ENCODE peak calls at places on chromosomes 3 and 15, in ten cellular contexts. N is spleen, X is GM12892, W is breast epithelium, Z is transverse colon, V is sigmoid colon, F is HCT116, D is stomach, T is prostate gland, A is HepG2. M is an unnamed sample.

GRCh38 chr3:188947401-188947982 is 224.3 kb upstream of the TPRG1 start:
- DNase-seq in N (peak; percentile 79), X (no peak), W (peak; percentile 83), Z (peak; percentile 89), V (peak; percentile 95), F (peak; percentile 73), D (peak; percentile 90), T (peak; percentile 90), A (no peak), M (peak; percentile 96)

GRCh38 chr3:65605876-65606432 is 432.8 kb downstream of the MAGI1 start:
- DNase-seq in N (no peak), X (no peak), W (no peak), Z (no peak), V (no peak), F (no peak), D (no peak), T (no peak), A (no peak), M (no peak)

GRCh38 chr3:52527039-52527731 is 6.5 kb downstream of the NT5DC2 start:
- DNase-seq in N (peak; percentile 66), X (no peak), W (peak; percentile 50), Z (peak; percentile 7), V (peak; percentile 64), F (no peak), D (no peak), T (no peak), A (no peak), M (peak; percentile 61)

GRCh38 chr3:119643528-119643927 is 16.9 kb downstream of the POPDC2 start:
- DNase-seq in N (no peak), X (no peak), W (no peak), Z (no peak), V (no peak), F (peak; percentile 41), D (no peak), T (no peak), A (no peak), M (no peak)

GRCh38 chr3:33645060-33645841 is 72.8 kb downstream of the CLASP2 start:
- DNase-seq in N (no peak), X (no peak), W (no peak), Z (no peak), V (no peak), F (no peak), D (no peak), T (no peak), A (no peak), M (no peak)

GRCh38 chr3:183158552-183159006 is 4.0 kb downstream of the LAMP3 start:
- DNase-seq in N (no peak), X (peak; percentile 69), W (no peak), Z (no peak), V (no peak), F (no peak), D (no peak), T (no peak), A (no peak), M (no peak)

GRCh38 chr3:101229681-101230080 is 90.7 kb downstream of the IMPG2 start:
- DNase-seq in N (no peak), X (no peak), W (no peak), Z (no peak), V (no peak), F (no peak), D (no peak), T (no peak), A (peak; percentile 8), M (no peak)

GRCh38 chr3:14418670-14419250 is 16.4 kb downstream of the SLC6A6 start:
- DNase-seq in N (peak; percentile 86), X (no peak), W (no peak), Z (peak; percentile 46), V (no peak), F (no peak), D (peak; percentile 67), T (no peak), A (peak; percentile 87), M (peak; percentile 95)

GRCh38 chr15:41772720-41773331 is 1.5 kb upstream of the MAPKBP1 start:
- DNase-seq in N (no peak), X (no peak), W (no peak), Z (peak; percentile 55), V (peak; percentile 73), F (peak; percentile 49), D (peak; percentile 59), T (peak; percentile 54), A (peak; percentile 73), M (peak; percentile 50)
- TF ChIP-seq POLR2AphosphoS5 in N (no peak), X (no peak), W (peak; percentile 47), Z (no peak), V (no peak), F (peak; percentile 17), D (no peak), T (peak; percentile 50), A (no peak), M (no peak)

DNA sequence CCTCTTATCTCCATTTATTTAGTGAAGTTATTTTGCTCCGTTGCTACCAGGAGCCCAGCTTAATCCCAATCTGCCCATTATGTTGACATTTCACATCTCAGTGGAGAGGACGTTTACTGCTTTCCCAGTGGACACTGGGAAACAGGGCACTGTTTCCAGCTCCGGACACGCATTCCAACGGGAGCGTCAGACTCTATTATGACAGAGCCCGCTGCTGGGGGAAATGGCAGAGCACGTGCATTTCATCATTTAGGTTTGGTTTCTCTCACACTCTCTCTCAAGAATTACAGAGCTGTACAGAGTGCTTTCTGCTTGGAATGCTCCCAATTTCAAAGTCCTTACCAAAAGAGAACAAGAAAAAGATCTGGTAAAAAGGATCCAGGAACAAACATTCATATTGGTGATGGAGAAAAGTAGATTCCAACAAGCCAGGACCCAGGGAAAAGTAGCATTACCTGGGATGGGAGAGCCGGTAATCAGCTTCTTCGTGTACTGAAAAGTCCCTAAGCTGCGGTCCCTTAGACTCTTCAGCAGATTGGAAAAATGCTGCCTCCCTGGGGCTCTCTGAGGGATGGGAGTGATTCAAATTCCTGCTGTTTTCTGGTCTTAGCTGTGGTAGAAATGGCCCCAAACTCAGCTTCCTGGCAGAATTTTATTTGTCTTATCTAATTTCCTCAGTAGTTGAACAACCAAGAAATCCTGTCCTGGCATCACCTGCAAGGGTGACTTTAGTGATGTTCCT is 136.0 kb upstream of the THBS1 start:
- DNase-seq in N (no peak), X (no peak), W (no peak), Z (no peak), V (peak; percentile 75), F (no peak), D (no peak), T (no peak), A (no peak), M (no peak)
- TF ChIP-seq POLR2AphosphoS5 in N (no peak), X (no peak), W (no peak), Z (no peak), V (no peak), F (no peak), D (no peak), T (no peak), A (no peak), M (peak; percentile 10)

GRCh38 chr3:148642214-148642613 is 55.5 kb upstream of the AGTR1 start:
- DNase-seq in N (no peak), X (no peak), W (no peak), Z (no peak), V (no peak), F (no peak), D (no peak), T (no peak), A (no peak), M (no peak)

GRCh38 chr3:148646126-148646660 is 51.5 kb upstream of the AGTR1 start:
- DNase-seq in N (no peak), X (no peak), W (no peak), Z (no peak), V (no peak), F (no peak), D (no peak), T (no peak), A (no peak), M (no peak)

GRCh38 chr3:148641712-148642111 is 56.0 kb upstream of the AGTR1 start:
- DNase-seq in N (no peak), X (no peak), W (no peak), Z (no peak), V (no peak), F (no peak), D (no peak), T (no peak), A (no peak), M (no peak)

GRCh38 chr3:148642616-148643015 is 55.1 kb upstream of the AGTR1 start:
- DNase-seq in N (no peak), X (no peak), W (no peak), Z (no peak), V (no peak), F (no peak), D (no peak), T (no peak), A (no peak), M (no peak)

DNA sequence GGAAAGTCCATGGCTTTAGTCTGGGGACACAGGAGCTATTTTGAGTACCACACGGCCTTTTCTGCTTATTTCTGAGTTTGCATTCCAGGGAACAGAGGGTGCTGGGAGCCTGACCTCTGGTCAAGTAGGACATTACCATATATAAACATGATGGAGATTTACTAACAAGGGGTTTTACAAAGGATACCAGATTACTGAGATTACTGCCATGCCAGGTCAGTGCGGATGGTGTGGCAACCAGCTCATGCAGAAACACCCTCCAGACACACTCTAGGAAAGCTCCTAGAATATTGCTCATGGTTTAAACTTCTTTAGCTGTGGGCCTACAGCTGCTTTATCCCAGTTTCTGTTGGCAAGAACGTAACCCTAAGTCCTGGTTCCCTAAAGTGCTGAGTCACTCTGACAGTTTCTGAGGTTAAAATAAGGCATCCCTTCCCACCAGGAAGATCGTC is 54.3 kb upstream of the AGTR1 start:
- DNase-seq in N (no peak), X (no peak), W (no peak), Z (no peak), V (no peak), F (no peak), D (no peak), T (no peak), A (no peak), M (no peak)
- TF ChIP-seq POLR2AphosphoS5 in N (no peak), X (no peak), W (no peak), Z (no peak), V (no peak), F (no peak), D (no peak), T (no peak), A (no peak), M (no peak)

GRCh38 chr3:186079925-186080324 is 29.0 kb downstream of the ETV5 start:
- DNase-seq in N (no peak), X (no peak), W (no peak), Z (no peak), V (no peak), F (no peak), D (no peak), T (no peak), A (no peak), M (no peak)

GRCh38 chr3:186075489-186075888 is 33.4 kb downstream of the ETV5 start:
- DNase-seq in N (no peak), X (no peak), W (no peak), Z (no peak), V (no peak), F (no peak), D (no peak), T (no peak), A (no peak), M (no peak)

GRCh38 chr3:186075931-186076567 is 32.8 kb downstream of the ETV5 start:
- DNase-seq in N (no peak), X (no peak), W (no peak), Z (no peak), V (no peak), F (no peak), D (no peak), T (no peak), A (no peak), M (no peak)

GRCh38 chr3:186080849-186081438 is 27.9 kb downstream of the ETV5 start:
- DNase-seq in N (no peak), X (no peak), W (no peak), Z (no peak), V (no peak), F (no peak), D (no peak), T (no peak), A (no peak), M (no peak)

GRCh38 chr3:186077466-186077865 is 31.4 kb downstream of the ETV5 start:
- DNase-seq in N (no peak), X (no peak), W (no peak), Z (no peak), V (no peak), F (no peak), D (no peak), T (no peak), A (no peak), M (no peak)
- TF ChIP-seq POLR2AphosphoS5 in N (no peak), X (no peak), W (no peak), Z (no peak), V (no peak), F (no peak), D (no peak), T (no peak), A (no peak), M (no peak)